ENCODE peak calls at places on chromosomes 5 and 9, in five cellular contexts. W, J, C, N and M are unnamed samples.

GRCh38 chr9:9820411-9820810 is 792.4 kb downstream of the PTPRD start:
- DNase-seq in W (no peak), J (no peak), C (no peak), N (no peak), M (no peak)

GRCh38 chr9:69023650-69024049 is 9.7 kb upstream of the PRKACG start:
- DNase-seq in W (peak; percentile 31), J (no peak), C (no peak), N (no peak), M (no peak)

GRCh38 chr9:4538621-4539020 is 48.4 kb downstream of the SLC1A1 start:
- DNase-seq in W (no peak), J (no peak), C (no peak), N (no peak), M (no peak)

GRCh38 chr5:157549954-157550549 is 25.5 kb downstream of the ADAM19 start:
- DNase-seq in W (no peak), J (no peak), C (no peak), N (no peak), M (no peak)

GRCh38 chr5:143146161-143146560 is 257.3 kb downstream of the NR3C1 start:
- DNase-seq in W (no peak), J (no peak), C (no peak), N (no peak), M (no peak)

GRCh38 chr9:136886610-136887597 is 588 bp downstream of the TRAF2 start:
- DNase-seq in W (no peak), J (no peak), C (no peak), N (no peak), M (peak; percentile 59)

GRCh38 chr5:53934126-53934856 is 373.9 kb downstream of the NDUFS4 start:
- DNase-seq in W (no peak), J (peak; percentile 51), C (no peak), N (no peak), M (no peak)

GRCh38 chr5:68740204-68740910 is 353.5 kb upstream of the SLC30A5 start:
- DNase-seq in W (no peak), J (no peak), C (no peak), N (no peak), M (no peak)

GRCh38 chr5:417765-418559 is 25.0 kb upstream of the EXOC3 start:
- DNase-seq in W (no peak), J (peak; percentile 40), C (no peak), N (no peak), M (no peak)

GRCh38 chr5:80141147-80141671 is 106.1 kb downstream of the THBS4 start:
- DNase-seq in W (peak; percentile 17), J (peak; percentile 37), C (peak; percentile 98), N (no peak), M (peak; percentile 62)

GRCh38 chr9:135657416-135657815 is 5.7 kb upstream of the LCN9 start:
- DNase-seq in W (no peak), J (no peak), C (no peak), N (no peak), M (no peak)

GRCh38 chr9:128371622-128372117 is 496 bp downstream of the URM1 start:
- DNase-seq in W (no peak), J (no peak), C (no peak), N (no peak), M (no peak)

GRCh38 chr9:18947772-18948391 is 85.1 kb downstream of the SAXO1 start:
- DNase-seq in W (no peak), J (no peak), C (no peak), N (no peak), M (no peak)

GRCh38 chr9:109378316-109378715 is 57.5 kb upstream of the EPB41L4B start:
- DNase-seq in W (no peak), J (no peak), C (peak; percentile 27), N (no peak), M (no peak)

GRCh38 chr5:67494186-67494842 is 297.7 kb upstream of the CD180 start:
- DNase-seq in W (no peak), J (no peak), C (peak; percentile 63), N (no peak), M (no peak)

GRCh38 chr5:124176692-124177091 is 569.7 kb downstream of the ZNF608 start:
- DNase-seq in W (no peak), J (no peak), C (no peak), N (no peak), M (no peak)
- TF ChIP-seq CTCF in W (no peak), J (no peak), C (no peak), N (no peak), M (no peak)

GRCh38 chr5:135153259-135153658 is 119.2 kb upstream of the PITX1 start:
- DNase-seq in W (no peak), J (no peak), C (no peak), N (no peak), M (no peak)
- TF ChIP-seq CTCF in W (no peak), J (no peak), C (no peak), N (no peak), M (no peak)

DNA sequence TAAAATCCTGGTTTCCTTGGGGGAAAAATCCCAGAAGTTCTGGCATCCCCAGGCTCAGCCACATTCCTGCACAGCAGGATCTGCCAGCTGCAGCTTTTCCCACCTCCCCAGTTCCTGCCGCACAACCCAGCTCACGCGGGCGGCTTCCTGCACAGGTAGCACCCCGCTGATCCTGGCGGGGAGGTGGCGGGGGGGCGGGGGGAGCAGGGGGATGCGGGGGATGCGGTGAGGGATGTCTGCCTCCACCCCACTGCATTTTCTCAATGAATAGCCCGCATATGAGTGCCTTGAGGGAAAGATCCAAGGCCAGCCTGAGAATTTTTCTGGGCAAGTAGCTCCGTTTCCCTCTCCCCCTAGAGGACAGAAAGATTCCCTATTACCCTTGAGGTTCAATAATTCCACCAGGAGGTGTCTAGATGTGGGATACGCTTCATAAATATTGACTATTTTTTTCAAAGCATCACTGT is 21.1 kb downstream of the GFPT2 start:
- DNase-seq in W (no peak), J (no peak), C (peak; percentile 66), N (no peak), M (peak; percentile 37)
- TF ChIP-seq CTCF in W (no peak), J (peak; percentile 40), C (no peak), N (peak; percentile 40), M (peak; percentile 51)

DNA sequence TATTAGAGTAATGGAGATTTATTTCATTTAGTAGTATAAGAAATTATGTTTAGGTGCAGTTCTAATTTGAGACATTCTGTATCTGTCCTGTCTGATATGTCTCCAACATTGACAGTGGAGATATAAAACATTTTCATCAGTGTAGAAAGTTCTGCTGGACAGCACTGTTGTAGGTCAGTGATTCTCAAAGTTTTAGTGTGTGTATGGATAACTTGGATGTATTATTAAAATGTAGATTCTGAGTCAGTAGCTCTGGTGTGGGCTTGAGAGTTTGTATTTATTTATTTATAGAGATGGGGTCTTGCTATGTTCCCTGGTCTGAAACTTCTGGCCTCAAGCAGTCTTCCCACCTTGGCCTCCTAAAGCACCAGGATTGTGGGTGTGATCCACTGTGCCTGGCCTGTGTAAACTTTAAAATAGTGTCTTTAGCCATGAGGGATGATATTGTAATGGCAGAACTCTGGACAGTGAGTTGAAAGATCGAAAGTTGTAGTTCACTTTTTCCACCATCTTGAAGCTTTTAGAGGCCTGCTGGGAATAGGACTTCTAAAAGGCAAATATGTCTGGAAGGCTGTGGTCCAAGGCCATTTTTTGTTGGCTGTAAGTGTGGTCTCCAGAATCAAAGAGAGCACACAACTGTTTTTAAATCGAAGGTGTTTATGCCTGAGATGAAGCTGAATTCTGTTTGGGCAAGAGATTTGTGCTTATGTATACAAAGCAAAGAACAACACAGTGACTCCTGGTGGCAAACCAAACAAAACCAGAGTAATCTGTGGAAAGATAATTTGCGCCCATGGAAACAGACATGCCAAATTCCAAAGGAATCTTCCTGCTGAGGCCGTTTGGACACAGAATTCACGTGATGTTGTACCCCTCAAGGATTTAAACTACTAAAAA is 12.4 kb downstream of the UBAP1 start:
- DNase-seq in W (no peak), J (no peak), C (no peak), N (no peak), M (no peak)
- TF ChIP-seq CTCF in W (no peak), J (peak; percentile 29), C (no peak), N (peak; percentile 44), M (no peak)

GRCh38 chr9:81787747-81788632 is 98.6 kb upstream of the TLE1 start:
- DNase-seq in W (peak; percentile 11), J (peak; percentile 97), C (peak; percentile 64), N (peak; percentile 43), M (no peak)
- TF ChIP-seq CTCF in W (no peak), J (peak; percentile 25), C (no peak), N (no peak), M (no peak)

GRCh38 chr9:133664651-133665050 is 28.5 kb downstream of the DBH start:
- DNase-seq in W (no peak), J (no peak), C (no peak), N (no peak), M (no peak)
- TF ChIP-seq CTCF in W (no peak), J (no peak), C (no peak), N (no peak), M (no peak)

GRCh38 chr5:146448783-146449519 is 1.8 kb downstream of the TCERG1 start:
- DNase-seq in W (no peak), J (no peak), C (no peak), N (no peak), M (no peak)

GRCh38 chr5:146446861-146447733 is at the start of gene TCERG1:
- DNase-seq in W (peak; percentile 100), J (peak; percentile 100), C (peak; percentile 100), N (peak; percentile 100), M (peak; percentile 97)

GRCh38 chr5:146447734-146448380 is 724 bp downstream of the TCERG1 start:
- DNase-seq in W (no peak), J (peak; percentile 20), C (no peak), N (no peak), M (no peak)

GRCh38 chr5:146451411-146451810 is 4.3 kb downstream of the TCERG1 start:
- DNase-seq in W (no peak), J (no peak), C (no peak), N (no peak), M (no peak)
- TF ChIP-seq CTCF in W (no peak), J (peak; percentile 15), C (no peak), N (peak; percentile 5), M (peak; percentile 49)

GRCh38 chr5:172941067-172941516 is 18.1 kb upstream of the RPL26L1 start:
- DNase-seq in W (no peak), J (no peak), C (no peak), N (no peak), M (no peak)

GRCh38 chr5:172940242-172941066 is 18.8 kb upstream of the RPL26L1 start:
- DNase-seq in W (no peak), J (no peak), C (no peak), N (no peak), M (no peak)

GRCh38 chr5:172936441-172936840 is 22.8 kb upstream of the RPL26L1 start:
- DNase-seq in W (no peak), J (no peak), C (no peak), N (no peak), M (no peak)

GRCh38 chr5:172939561-172939960 is 19.7 kb upstream of the RPL26L1 start:
- DNase-seq in W (no peak), J (no peak), C (no peak), N (no peak), M (no peak)

DNA sequence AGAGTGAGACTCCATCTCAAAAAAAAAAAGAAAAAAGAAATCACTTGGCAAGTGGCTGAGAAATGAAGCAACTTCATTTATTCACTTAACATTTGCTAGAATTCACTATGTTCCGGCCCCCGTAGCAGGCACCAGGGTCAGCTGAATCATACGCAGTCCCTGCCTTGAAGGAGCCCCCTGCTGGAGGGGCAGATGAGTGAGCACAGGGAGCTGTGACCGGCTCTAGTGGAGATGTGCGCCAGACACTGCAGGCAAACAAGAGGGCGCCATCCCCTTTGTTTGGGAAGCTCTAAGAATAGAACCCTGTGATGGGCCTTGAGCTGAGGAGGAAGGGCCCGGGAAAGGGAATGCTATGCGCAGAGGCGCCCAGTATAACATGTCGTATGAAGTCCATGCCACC is 20.2 kb upstream of the RPL26L1 start:
- DNase-seq in W (no peak), J (no peak), C (no peak), N (no peak), M (peak; percentile 27)
- TF ChIP-seq CTCF in W (no peak), J (peak; percentile 51), C (no peak), N (peak; percentile 47), M (peak; percentile 28)